ENCODE peak calls at places on chromosomes 4 and X, in seven cellular contexts. U is activated T-helper 1 cell treated with anti-CD3 and anti-CD28 coated beads, Interleukin-2, amount 50 U/mL, for 16 hours; R is D341Med; K is stimulated activated CD4-positive, alpha-beta T cell treated with anti-CD3 and anti-CD28 coated beads, TNF-alpha, amount 100 ng/mL, for 4 hours; H is iris pigment epithelial cell; W is IMR-90; N is neural progenitor cell. V is an unnamed sample.

GRCh38 chr4:53365121-53365485 is 758 bp downstream of the SCFD2 start:
- DNase-seq in U (no peak), R (no peak), K (peak; percentile 1), H (peak; percentile 32), W (peak; percentile 27), N (peak; percentile 37), V (no peak)

GRCh38 chr4:37758226-37758625 is 68.3 kb upstream of the PGM2 start:
- DNase-seq in U (no peak), R (no peak), K (no peak), H (peak; percentile 94), W (peak; percentile 41), N (no peak), V (peak; percentile 66)

GRCh38 chrX:150155396-150156048 is 207.6 kb upstream of the MAMLD1 start:
- DNase-seq in U (no peak), R (no peak), K (no peak), H (peak; percentile 25), W (peak; percentile 55), N (no peak), V (no peak)

GRCh38 chrX:10175317-10175871 is 18.6 kb downstream of the CLCN4 start:
- DNase-seq in U (no peak), R (no peak), K (no peak), H (peak; percentile 89), W (peak; percentile 77), N (no peak), V (no peak)

GRCh38 chrX:40496728-40497127 is 84.0 kb upstream of the ATP6AP2 start:
- DNase-seq in U (no peak), R (peak; percentile 34), K (no peak), H (peak; percentile 29), W (peak; percentile 29), N (peak; percentile 50), V (no peak)

GRCh38 chr4:99803702-99804101 is 12.9 kb upstream of the DAPP1 start:
- DNase-seq in U (no peak), R (no peak), K (no peak), H (no peak), W (no peak), N (no peak), V (no peak)

GRCh38 chr4:2418652-2419571 is at the start of gene CFAP99:
- DNase-seq in U (peak; percentile 99), R (peak; percentile 99), K (peak; percentile 96), H (peak; percentile 93), W (peak; percentile 88), N (peak; percentile 99), V (peak; percentile 98)

GRCh38 chr4:170229021-170229420 is 139.3 kb upstream of the AADAT start:
- DNase-seq in U (no peak), R (no peak), K (no peak), H (no peak), W (no peak), N (peak; percentile 53), V (no peak)

GRCh38 chr4:77022581-77023133 is 53.1 kb downstream of the CCNI start:
- DNase-seq in U (no peak), R (no peak), K (no peak), H (peak; percentile 90), W (peak; percentile 81), N (peak; percentile 80), V (no peak)

GRCh38 chrX:1321689-1322088 is 14.9 kb upstream of the IL3RA start:
- DNase-seq in U (no peak), R (no peak), K (no peak), H (no peak), W (no peak), N (no peak), V (no peak)

V was measured in upper lobe of left lung.